ENCODE peak calls at places on chromosomes 3 and 15, in four cellular contexts. G is body of pancreas, C is heart left ventricle, Y is adrenal gland. T is an unnamed sample.

GRCh38 chr3:65177879-65178484 is 490.2 kb upstream of the ADAMTS9 start:
- DNase-seq in G (no peak), C (no peak), Y (no peak), T (no peak)

GRCh38 chr3:111917300-111917699 is 58.2 kb downstream of the PHLDB2 start:
- DNase-seq in G (no peak), C (no peak), Y (no peak), T (no peak)

GRCh38 chr3:58356054-58356453 is 23.4 kb downstream of the PXK start:
- DNase-seq in G (no peak), C (no peak), Y (peak), T (no peak)

GRCh38 chr15:34850121-34850520 is 54.8 kb upstream of the ACTC1 start:
- DNase-seq in G (no peak), C (no peak), Y (no peak), T (no peak)

GRCh38 chr3:78668302-78668701 is 1099.5 kb downstream of the ROBO1 start:
- DNase-seq in G (no peak), C (no peak), Y (no peak), T (no peak)

GRCh38 chr15:40691737-40692136 is 3.2 kb upstream of the RAD51 start:
- DNase-seq in G (no peak), C (no peak), Y (no peak), T (no peak)

GRCh38 chr15:62066663-62067447 is at the start of gene C2CD4A:
- DNase-seq in G (peak), C (peak), Y (peak), T (peak)

GRCh38 chr15:85694086-85694485 is 100.6 kb downstream of the KLHL25 start:
- DNase-seq in G (no peak), C (no peak), Y (no peak), T (no peak)

GRCh38 chr15:32659340-32659831 is 17.9 kb downstream of the SCG5 start:
- DNase-seq in G (no peak), C (no peak), Y (no peak), T (no peak)

GRCh38 chr3:156677120-156677479 is 2.7 kb downstream of the TIPARP start:
- DNase-seq in G (no peak), C (no peak), Y (no peak), T (no peak)

GRCh38 chr3:8416965-8417364 is 84.7 kb upstream of the LMCD1 start:
- DNase-seq in G (peak), C (no peak), Y (peak), T (no peak)

GRCh38 chr15:31200735-31201151 is 99.2 kb upstream of the TRPM1 start:
- DNase-seq in G (peak), C (peak), Y (peak), T (peak)

GRCh38 chr3:73624363-73625123 is at the start of gene PDZRN3:
- DNase-seq in G (peak), C (peak), Y (peak), T (peak)

GRCh38 chr3:54950391-54951003 is 22.6 kb upstream of the LRTM1 start:
- DNase-seq in G (no peak), C (no peak), Y (no peak), T (no peak)

GRCh38 chr3:72776-73175 is 123.8 kb upstream of the CHL1 start:
- DNase-seq in G (no peak), C (no peak), Y (no peak), T (no peak)

GRCh38 chr3:45711936-45712335 is 22.7 kb downstream of the SACM1L start:
- DNase-seq in G (no peak), C (no peak), Y (no peak), T (no peak)

GRCh38 chr15:23411841-23412240 is 35.2 kb downstream of the GOLGA6L2 start:
- DNase-seq in G (no peak), C (no peak), Y (no peak), T (no peak)

GRCh38 chr15:83012038-83012490 is 625 bp upstream of the C15orf40 start:
- DNase-seq in G (no peak), C (no peak), Y (no peak), T (no peak)

GRCh38 chr3:195543642-195544536 is 764 bp upstream of the PPP1R2 start:
- DNase-seq in G (no peak), C (no peak), Y (peak), T (no peak)

GRCh38 chr15:96038650-96039049 is 291.9 kb upstream of the NR2F2 start:
- DNase-seq in G (no peak), C (no peak), Y (no peak), T (no peak)

GRCh38 chr3:38454179-38454883 is 641 bp downstream of the ACVR2B start:
- DNase-seq in G (peak), C (peak), Y (peak), T (peak)

GRCh38 chr3:17155951-17156350 is 271.2 kb downstream of the PLCL2 start:
- DNase-seq in G (no peak), C (no peak), Y (no peak), T (peak)

GRCh38 chr15:63931556-63931955 is 97.8 kb upstream of the HERC1 start:
- DNase-seq in G (peak), C (no peak), Y (no peak), T (peak)

GRCh38 chr15:92521624-92522008 is 127.9 kb downstream of the ST8SIA2 start:
- DNase-seq in G (peak), C (no peak), Y (peak), T (peak)

GRCh38 chr15:56619881-56620280 is 113.4 kb downstream of the ZNF280D start:
- DNase-seq in G (no peak), C (no peak), Y (no peak), T (no peak)

GRCh38 chr15:69055251-69055650 is 40.8 kb downstream of the NOX5 start:
- DNase-seq in G (no peak), C (no peak), Y (no peak), T (no peak)

GRCh38 chr15:50180091-50180490 is 1.9 kb upstream of the SLC27A2 start:
- DNase-seq in G (no peak), C (no peak), Y (no peak), T (no peak)

GRCh38 chr15:50181983-50182232 is at the start of gene SLC27A2:
- DNase-seq in G (peak), C (peak), Y (no peak), T (no peak)

GRCh38 chr15:50182233-50183013 is 427 bp downstream of the SLC27A2 start:
- DNase-seq in G (peak), C (no peak), Y (peak), T (no peak)

GRCh38 chr15:50180578-50180977 is 1.4 kb upstream of the SLC27A2 start:
- DNase-seq in G (no peak), C (no peak), Y (no peak), T (no peak)

DNA sequence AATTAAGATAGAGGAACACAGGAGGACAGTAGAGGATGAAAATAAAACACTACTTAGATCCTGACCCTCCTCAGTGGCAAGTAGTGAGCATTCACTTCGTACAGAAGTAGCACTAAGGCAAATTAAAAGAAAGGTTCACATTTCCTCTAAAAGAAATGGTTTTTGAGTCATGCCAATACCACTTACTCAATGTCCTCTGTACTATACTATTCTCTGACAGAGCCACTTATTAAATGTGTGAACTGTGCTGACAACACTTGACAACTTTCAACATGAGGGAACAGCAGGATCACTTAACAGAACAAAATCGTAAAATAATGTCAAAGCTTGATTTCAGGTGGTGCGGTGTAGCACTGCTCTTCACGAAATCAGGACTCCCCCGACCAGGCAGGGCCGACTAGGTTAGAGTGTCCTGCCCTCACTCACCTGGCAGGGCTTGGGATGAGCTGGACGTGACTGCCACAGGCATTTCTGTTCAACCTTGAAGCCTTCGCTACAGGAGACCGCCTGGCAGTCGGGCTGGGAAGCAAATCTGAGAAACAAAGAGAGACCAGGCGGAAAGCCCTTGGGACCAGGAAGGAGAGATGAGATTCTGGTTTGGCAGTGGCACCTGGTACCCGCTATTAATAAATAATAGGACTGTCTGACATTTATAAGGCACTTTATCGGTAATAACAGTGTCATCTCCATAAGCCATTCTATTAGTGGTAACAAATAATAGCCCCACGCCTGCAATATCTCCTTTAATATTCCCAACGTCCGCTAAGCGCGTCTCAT is 602 bp upstream of the SLC27A2 start:
- DNase-seq in G (no peak), C (no peak), Y (no peak), T (no peak)
- H3K4me3 ChIP-seq in G (peak), C (peak), Y (no peak), T (no peak)

DNA sequence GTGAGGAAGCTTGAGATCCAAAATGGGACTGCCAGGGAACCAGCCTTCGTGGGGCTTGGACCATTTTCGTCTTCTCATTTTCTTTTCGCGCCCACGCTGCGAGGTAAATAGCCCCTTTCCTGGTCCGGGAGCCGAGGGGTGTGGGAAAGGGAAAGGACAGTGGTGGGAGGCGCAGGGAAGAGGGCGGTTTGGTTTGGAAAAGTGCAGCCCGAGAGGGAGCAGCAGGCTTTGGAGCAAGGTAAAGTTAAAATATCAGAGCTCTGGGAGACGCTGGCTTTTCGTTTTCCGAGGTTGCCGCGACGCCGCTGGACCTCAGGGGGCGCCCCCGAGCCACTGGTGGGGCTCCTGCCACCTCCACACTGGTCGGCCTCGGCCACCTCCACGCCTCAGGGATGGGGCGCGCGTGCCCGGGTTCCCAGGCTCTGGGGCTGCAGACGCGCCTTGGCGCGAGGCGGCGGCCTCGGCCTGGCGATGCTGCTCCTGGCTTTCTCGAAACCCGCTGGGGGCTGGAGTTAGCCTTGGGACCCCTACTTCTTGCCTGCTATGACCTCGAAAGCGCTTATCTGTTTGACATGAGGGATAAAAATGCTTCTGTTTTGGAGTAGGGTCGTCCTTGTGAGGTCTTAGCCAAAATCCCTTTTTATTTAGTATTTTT is 3.2 kb downstream of the PTPRG start:
- DNase-seq in G (peak), C (peak), Y (peak), T (peak)
- TF ChIP-seq POLR2A in G (no peak), C (peak), Y (peak), T (no peak)

DNA sequence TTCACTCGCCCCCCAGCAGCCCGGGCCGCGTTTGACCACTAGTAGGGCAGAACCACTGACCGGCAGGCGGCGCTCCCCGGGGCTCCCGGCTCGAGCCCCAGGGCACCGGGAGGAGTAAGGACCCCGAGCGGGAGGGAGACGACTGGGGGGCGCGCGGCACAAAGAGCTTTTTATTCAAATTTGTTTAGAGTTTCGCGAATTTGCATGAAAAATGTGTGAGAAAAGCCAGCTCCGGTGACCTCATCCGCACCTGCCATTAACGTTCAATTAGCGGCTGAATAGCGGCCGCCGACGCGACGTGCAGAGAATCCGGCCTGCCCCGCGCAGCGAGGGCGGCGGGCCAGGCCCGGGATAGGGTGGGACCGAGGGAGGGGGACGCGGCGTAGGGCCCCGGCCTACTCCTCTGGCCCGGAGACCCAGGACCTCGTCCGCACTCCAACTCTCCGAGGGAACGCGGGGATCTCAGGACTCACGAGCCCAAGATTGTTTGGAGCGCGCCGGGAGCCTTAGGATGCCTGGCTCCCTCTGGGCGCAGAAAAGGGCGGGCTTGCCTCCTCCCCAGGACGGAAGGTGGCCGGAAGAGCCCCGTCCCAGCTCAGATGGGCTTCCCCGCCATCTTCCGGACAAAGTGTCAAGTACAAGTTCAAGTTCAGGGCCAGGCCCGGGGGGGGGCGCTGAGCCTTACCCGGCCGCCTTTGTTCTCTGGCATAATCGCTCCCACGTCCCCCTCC is 64.9 kb upstream of the POLG start:
- DNase-seq in G (no peak), C (no peak), Y (no peak), T (no peak)
- TF ChIP-seq CTCF in G (no peak), C (no peak), Y (no peak), T (no peak)

DNA sequence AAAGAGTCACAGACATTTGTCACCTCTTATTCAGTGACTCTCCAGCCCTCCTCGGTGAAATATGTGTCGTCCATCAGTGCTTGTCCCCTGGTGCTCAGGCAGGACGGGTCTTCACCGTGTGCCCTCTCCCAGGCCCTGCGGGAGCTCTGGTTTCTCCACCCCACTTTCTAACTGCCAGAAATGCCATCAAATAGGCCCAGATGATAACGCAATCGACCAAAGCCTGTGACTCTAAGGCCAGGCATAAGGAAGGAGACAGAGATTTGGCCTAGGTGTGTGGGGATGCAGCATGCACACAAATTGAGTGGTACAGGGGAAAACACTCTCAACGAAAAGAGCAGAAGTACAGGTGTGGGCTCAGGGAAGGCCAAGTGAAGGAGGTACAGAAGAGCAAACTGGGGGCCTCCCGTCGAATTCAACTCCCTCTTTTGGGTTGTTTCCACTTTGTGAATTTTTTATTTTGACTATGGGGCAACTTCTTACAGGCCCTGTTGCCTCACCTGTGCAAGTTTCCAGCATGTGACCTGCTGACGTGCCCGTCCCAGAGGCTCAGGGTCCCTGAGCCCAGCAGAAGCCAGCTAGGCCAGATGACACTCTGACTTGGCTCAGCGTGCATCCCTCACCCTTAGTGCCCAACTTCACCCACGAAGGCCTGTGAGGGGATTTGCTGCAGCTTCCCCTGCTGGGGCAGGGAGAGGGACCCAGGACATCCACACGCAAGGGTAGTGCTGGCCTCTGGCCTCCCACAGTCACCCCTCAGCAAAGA is 4.7 kb downstream of the NUP210 start:
- DNase-seq in G (no peak), C (no peak), Y (no peak), T (no peak)
- H3K4me3 ChIP-seq in G (no peak), C (no peak), Y (no peak), T (no peak)

GRCh38 chr3:52809821-52810377 is 15.3 kb downstream of the ITIH3 start:
- DNase-seq in G (no peak), C (no peak), Y (no peak), T (no peak)

GRCh38 chr3:52813810-52814209 is 16.7 kb downstream of the ITIH4 start:
- DNase-seq in G (no peak), C (no peak), Y (no peak), T (no peak)

GRCh38 chr3:52809149-52809548 is 14.6 kb downstream of the ITIH3 start:
- DNase-seq in G (no peak), C (no peak), Y (no peak), T (no peak)

GRCh38 chr3:52810923-52811322 is 16.3 kb downstream of the ITIH3 start:
- DNase-seq in G (no peak), C (no peak), Y (no peak), T (no peak)

DNA sequence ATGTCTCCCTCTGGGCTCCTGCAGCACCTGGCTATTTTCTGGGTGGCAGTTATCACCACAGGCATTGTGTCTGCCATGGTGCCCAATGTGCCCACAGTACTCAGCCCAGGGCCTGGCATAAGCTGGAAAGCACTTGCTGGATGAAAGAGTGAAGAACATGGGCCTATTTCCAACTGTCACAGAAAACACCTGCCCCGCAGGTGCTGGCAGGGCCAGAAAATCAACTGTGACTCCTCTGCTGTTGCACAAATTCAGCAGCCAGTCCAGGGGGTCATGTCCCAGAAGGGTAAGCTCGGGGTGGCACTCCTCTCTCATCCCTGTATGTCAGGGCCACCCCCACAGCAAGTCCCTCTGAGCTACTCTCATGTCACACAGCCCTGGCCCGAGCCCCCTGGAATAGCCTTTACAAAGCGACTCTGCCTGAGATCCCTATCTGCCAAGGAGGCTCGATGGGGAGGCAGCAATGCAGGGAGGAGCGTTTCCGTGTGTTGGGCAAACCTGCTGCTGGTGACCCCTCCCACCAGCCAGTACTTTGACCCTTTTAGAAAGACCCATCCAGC is 16.9 kb downstream of the ITIH3 start:
- DNase-seq in G (no peak), C (no peak), Y (no peak), T (no peak)
- TF ChIP-seq POLR2A in G (no peak), C (no peak), Y (no peak), T (no peak)

GRCh38 chr15:43854801-43855200 is 28.0 kb downstream of the WDR76 start:
- DNase-seq in G (no peak), C (no peak), Y (no peak), T (no peak)

GRCh38 chr15:43859546-43859945 is 32.7 kb downstream of the WDR76 start:
- DNase-seq in G (no peak), C (no peak), Y (no peak), T (no peak)
- TF ChIP-seq CTCF in G (no peak), C (no peak), Y (no peak), T (no peak)

GRCh38 chr3:152272771-152273242 is 4.1 kb downstream of the MBNL1 start:
- DNase-seq in G (no peak), C (no peak), Y (no peak), T (no peak)
- H3K4me3 ChIP-seq in G (no peak), C (peak), Y (no peak), T (no peak)

GRCh38 chr3:142029052-142029642 is 120.2 kb downstream of the TFDP2 start:
- DNase-seq in G (no peak), C (no peak), Y (no peak), T (no peak)

GRCh38 chr3:142027295-142027694 is 122.0 kb downstream of the TFDP2 start:
- DNase-seq in G (no peak), C (no peak), Y (no peak), T (no peak)

GRCh38 chr3:142029791-142030190 is 119.6 kb downstream of the TFDP2 start:
- DNase-seq in G (no peak), C (no peak), Y (no peak), T (no peak)

GRCh38 chr3:142027713-142028112 is 121.6 kb downstream of the TFDP2 start:
- DNase-seq in G (no peak), C (no peak), Y (no peak), T (no peak)

GRCh38 chr3:142028174-142028833 is 121.0 kb downstream of the TFDP2 start:
- DNase-seq in G (peak), C (no peak), Y (no peak), T (peak)
- TF ChIP-seq POLR2A in G (peak), C (no peak), Y (peak), T (no peak)

T was measured in lower leg skin.